ENCODE peak calls at places on chromosomes 2 and 18, in four cellular contexts. G is fibroblast of lung, T is hepatocyte, V is RWPE1. Y is an unnamed sample.

GRCh38 chr2:20917724-20918572 is 95.0 kb upstream of the LDAH start:
- DNase-seq in G (peak; percentile 52), T (no peak), V (peak; percentile 54), Y (no peak)

GRCh38 chr2:226740039-226740648 is 59.5 kb downstream of the IRS1 start:
- DNase-seq in G (no peak), T (no peak), V (no peak), Y (no peak)

GRCh38 chr2:218060950-218061660 is 7.9 kb upstream of the RUFY4 start:
- DNase-seq in G (no peak), T (no peak), V (no peak), Y (no peak)

GRCh38 chr2:88128654-88129312 is 921 bp upstream of the FABP1 start:
- DNase-seq in G (no peak), T (no peak), V (no peak), Y (no peak)

GRCh38 chr2:210072922-210073509 is 70.6 kb downstream of the RPE start:
- DNase-seq in G (peak; percentile 46), T (peak; percentile 29), V (peak; percentile 24), Y (no peak)

GRCh38 chr2:120684691-120685402 is 50.8 kb upstream of the GLI2 start:
- DNase-seq in G (peak; percentile 74), T (no peak), V (no peak), Y (no peak)

GRCh38 chr18:58495634-58496033 is 133.3 kb downstream of the ALPK2 start:
- DNase-seq in G (no peak), T (no peak), V (no peak), Y (no peak)

GRCh38 chr2:147174824-147175254 is 670.0 kb upstream of the ACVR2A start:
- DNase-seq in G (no peak), T (no peak), V (no peak), Y (no peak)

GRCh38 chr2:170118641-170119040 is 59.3 kb upstream of the MYO3B start:
- DNase-seq in G (no peak), T (no peak), V (no peak), Y (no peak)

GRCh38 chr2:158841839-158842238 is 46.7 kb downstream of the DAPL1 start:
- DNase-seq in G (peak; percentile 75), T (peak; percentile 29), V (no peak), Y (no peak)

GRCh38 chr18:12701161-12701560 is 1.4 kb downstream of the CEP76 start:
- DNase-seq in G (no peak), T (no peak), V (no peak), Y (no peak)

GRCh38 chr2:109005686-109006204 is 16.7 kb upstream of the EDAR start:
- DNase-seq in G (peak; percentile 49), T (no peak), V (no peak), Y (no peak)

GRCh38 chr18:55839350-55839749 is 251.4 kb upstream of the TCF4 start:
- DNase-seq in G (peak; percentile 91), T (no peak), V (no peak), Y (no peak)

GRCh38 chr2:26646986-26647672 is 6.0 kb upstream of the CIB4 start:
- DNase-seq in G (no peak), T (no peak), V (no peak), Y (no peak)

GRCh38 chr2:188693111-188693510 is 281.1 kb upstream of the COL3A1 start:
- DNase-seq in G (no peak), T (peak; percentile 28), V (peak; percentile 11), Y (peak; percentile 35)

GRCh38 chr2:84865181-84865783 is 15.6 kb downstream of the TRABD2A start:
- DNase-seq in G (peak; percentile 26), T (no peak), V (no peak), Y (no peak)

GRCh38 chr2:37180006-37180639 is 8.3 kb downstream of the SULT6B1 start:
- DNase-seq in G (no peak), T (peak; percentile 12), V (no peak), Y (no peak)

GRCh38 chr2:149000168-149000938 is 38.1 kb upstream of the LYPD6B start:
- DNase-seq in G (no peak), T (no peak), V (no peak), Y (no peak)

GRCh38 chr2:118577202-118577601 is 270.2 kb downstream of the EN1 start:
- DNase-seq in G (peak; percentile 41), T (no peak), V (no peak), Y (no peak)

GRCh38 chr2:168573128-168573903 is 117.2 kb downstream of the CERS6 start:
- DNase-seq in G (no peak), T (no peak), V (peak; percentile 24), Y (no peak)

GRCh38 chr2:241686649-241687425 is at the start of gene DTYMK:
- DNase-seq in G (peak; percentile 94), T (peak; percentile 98), V (peak; percentile 97), Y (peak; percentile 98)

GRCh38 chr18:9846162-9846915 is 39.4 kb upstream of the TXNDC2 start:
- DNase-seq in G (peak; percentile 71), T (no peak), V (no peak), Y (no peak)
- H3K27ac ChIP-seq in G (no peak overlapping the region), T (no peak overlapping the region), V (no peak overlapping the region), Y (peak overlapping the region; percentile 47)

GRCh38 chr18:36372902-36373301 is 75.4 kb downstream of the FHOD3 start:
- DNase-seq in G (peak; percentile 99), T (no peak), V (peak; percentile 11), Y (no peak)
- TF ChIP-seq CTCF in G (no peak), T (no peak), V (no peak), Y (no peak)

GRCh38 chr2:39023649-39024048 is 97.2 kb downstream of the SOS1 start:
- DNase-seq in G (no peak), T (no peak), V (no peak), Y (no peak)
- H3K27ac ChIP-seq in G (no peak overlapping the region), T (no peak overlapping the region), V (no peak overlapping the region), Y (no peak overlapping the region)

GRCh38 chr2:127701651-127702394 is 526 bp downstream of the SFT2D3 start:
- DNase-seq in G (peak; percentile 77), T (peak; percentile 91), V (peak; percentile 71), Y (peak; percentile 92)
- TF ChIP-seq CTCF in G (peak; percentile 24), T (no peak), V (no peak), Y (peak; percentile 47)

GRCh38 chr2:74457129-74457548 is 1.1 kb upstream of the WBP1 start:
- DNase-seq in G (peak; percentile 60), T (no peak), V (no peak), Y (no peak)
- H3K27ac ChIP-seq in G (no peak overlapping the region), T (peak overlapping the region; percentile 95), V (peak overlapping the region; percentile 98), Y (peak overlapping the region; percentile 97)

GRCh38 chr2:105875241-105875640 is 130.5 kb downstream of the NCK2 start:
- DNase-seq in G (no peak), T (no peak), V (no peak), Y (no peak)

GRCh38 chr2:105872830-105873229 is 128.1 kb downstream of the NCK2 start:
- DNase-seq in G (no peak), T (no peak), V (no peak), Y (no peak)

GRCh38 chr2:105872142-105872728 is 127.5 kb downstream of the NCK2 start:
- DNase-seq in G (no peak), T (no peak), V (no peak), Y (no peak)

GRCh38 chr2:105873281-105873680 is 128.6 kb downstream of the NCK2 start:
- DNase-seq in G (no peak), T (no peak), V (no peak), Y (no peak)

GRCh38 chr2:105873721-105874120 is 129.0 kb downstream of the NCK2 start:
- DNase-seq in G (peak; percentile 88), T (peak; percentile 59), V (peak; percentile 55), Y (no peak)
- TF ChIP-seq CTCF in G (no peak), T (no peak), V (no peak), Y (no peak)